ENCODE peak calls at places on chromosome 2, in seven cellular contexts. One of them, this sample, is unnamed.

GRCh38 chr2:227822416-227823003 is 8.9 kb downstream of the CCL20 start:
- DNase-seq in lower lobe of right lung: no peak
- DNase-seq in endothelial cell of umbilical vein: no peak
- DNase-seq in AG04450: no peak
- DNase-seq in brain microvascular endothelial cell: no peak
- DNase-seq in astrocyte: peak
- DNase-seq in HCT116: no peak
- DNase-seq in this sample: no peak

GRCh38 chr2:197839327-197839726 is 34.9 kb downstream of the PLCL1 start:
- DNase-seq in endothelial cell of umbilical vein: no peak
- DNase-seq in AG04450: no peak
- DNase-seq in brain microvascular endothelial cell: no peak
- DNase-seq in HCT116: no peak
- DNase-seq in astrocyte: no peak
- DNase-seq in lower lobe of right lung: no peak
- DNase-seq in this sample: no peak

GRCh38 chr2:199703199-199703598 is 147.8 kb downstream of the FTCDNL1 start:
- DNase-seq in HCT116: no peak
- DNase-seq in brain microvascular endothelial cell: no peak
- DNase-seq in AG04450: no peak
- DNase-seq in lower lobe of right lung: no peak
- DNase-seq in endothelial cell of umbilical vein: no peak
- DNase-seq in astrocyte: no peak
- DNase-seq in this sample: no peak

GRCh38 chr2:166560022-166560421 is 66.0 kb upstream of the SCN7A start:
- DNase-seq in brain microvascular endothelial cell: no peak
- DNase-seq in astrocyte: no peak
- DNase-seq in lower lobe of right lung: no peak
- DNase-seq in AG04450: no peak
- DNase-seq in endothelial cell of umbilical vein: no peak
- DNase-seq in HCT116: no peak
- DNase-seq in this sample: no peak

GRCh38 chr2:153519260-153519875 is 40.8 kb upstream of the RPRM start:
- DNase-seq in astrocyte: peak
- DNase-seq in lower lobe of right lung: no peak
- DNase-seq in AG04450: peak
- DNase-seq in brain microvascular endothelial cell: peak
- DNase-seq in HCT116: peak
- DNase-seq in endothelial cell of umbilical vein: peak
- DNase-seq in this sample: no peak

GRCh38 chr2:127659408-127660290 is 13.7 kb downstream of the GPR17 start:
- DNase-seq in lower lobe of right lung: peak
- DNase-seq in HCT116: no peak
- DNase-seq in endothelial cell of umbilical vein: peak
- DNase-seq in astrocyte: no peak
- DNase-seq in brain microvascular endothelial cell: no peak
- DNase-seq in AG04450: no peak
- DNase-seq in this sample: peak

GRCh38 chr2:223050188-223050587 is 1.8 kb upstream of the KCNE4 start:
- DNase-seq in lower lobe of right lung: no peak
- DNase-seq in brain microvascular endothelial cell: no peak
- DNase-seq in endothelial cell of umbilical vein: no peak
- DNase-seq in AG04450: no peak
- DNase-seq in astrocyte: no peak
- DNase-seq in HCT116: no peak
- DNase-seq in this sample: peak

GRCh38 chr2:46309052-46309953 is 12.1 kb downstream of the EPAS1 start:
- DNase-seq in endothelial cell of umbilical vein: no peak
- DNase-seq in lower lobe of right lung: no peak
- DNase-seq in brain microvascular endothelial cell: no peak
- DNase-seq in HCT116: no peak
- DNase-seq in AG04450: no peak
- DNase-seq in astrocyte: no peak
- DNase-seq in this sample: no peak

GRCh38 chr2:237359894-237360780 is 53.8 kb downstream of the COL6A3 start:
- DNase-seq in brain microvascular endothelial cell: no peak
- DNase-seq in lower lobe of right lung: no peak
- DNase-seq in HCT116: no peak
- DNase-seq in AG04450: no peak
- DNase-seq in astrocyte: no peak
- DNase-seq in endothelial cell of umbilical vein: no peak
- DNase-seq in this sample: no peak

GRCh38 chr2:45974762-45975408 is 322.3 kb upstream of the EPAS1 start:
- DNase-seq in endothelial cell of umbilical vein: no peak
- DNase-seq in HCT116: no peak
- DNase-seq in astrocyte: no peak
- DNase-seq in brain microvascular endothelial cell: no peak
- DNase-seq in lower lobe of right lung: no peak
- DNase-seq in AG04450: no peak
- DNase-seq in this sample: no peak

GRCh38 chr2:146927080-146927714 is 917.6 kb upstream of the ACVR2A start:
- DNase-seq in endothelial cell of umbilical vein: peak
- DNase-seq in brain microvascular endothelial cell: peak
- DNase-seq in AG04450: no peak
- DNase-seq in astrocyte: peak
- DNase-seq in lower lobe of right lung: peak
- DNase-seq in HCT116: peak
- DNase-seq in this sample: peak
- TF ChIP-seq CTCF in endothelial cell of umbilical vein: peak
- TF ChIP-seq CTCF in brain microvascular endothelial cell: peak
- TF ChIP-seq CTCF in AG04450: peak
- TF ChIP-seq CTCF in astrocyte: peak
- TF ChIP-seq CTCF in lower lobe of right lung: peak
- TF ChIP-seq CTCF in HCT116: peak
- TF ChIP-seq CTCF in this sample: peak

GRCh38 chr2:52542297-52542696 is 1225.3 kb upstream of the CHAC2 start:
- DNase-seq in astrocyte: no peak
- DNase-seq in brain microvascular endothelial cell: no peak
- DNase-seq in HCT116: no peak
- DNase-seq in endothelial cell of umbilical vein: no peak
- DNase-seq in AG04450: no peak
- DNase-seq in lower lobe of right lung: no peak
- DNase-seq in this sample: no peak

GRCh38 chr2:52539026-52539964 is 1228.3 kb upstream of the CHAC2 start:
- DNase-seq in endothelial cell of umbilical vein: no peak
- DNase-seq in astrocyte: no peak
- DNase-seq in brain microvascular endothelial cell: no peak
- DNase-seq in AG04450: peak
- DNase-seq in HCT116: no peak
- DNase-seq in lower lobe of right lung: no peak
- DNase-seq in this sample: no peak

GRCh38 chr2:52532956-52533355 is 1234.6 kb upstream of the CHAC2 start:
- DNase-seq in endothelial cell of umbilical vein: no peak
- DNase-seq in brain microvascular endothelial cell: no peak
- DNase-seq in HCT116: no peak
- DNase-seq in lower lobe of right lung: no peak
- DNase-seq in AG04450: no peak
- DNase-seq in astrocyte: no peak
- DNase-seq in this sample: no peak

GRCh38 chr2:52536929-52537460 is 1230.6 kb upstream of the CHAC2 start:
- DNase-seq in brain microvascular endothelial cell: peak
- DNase-seq in AG04450: no peak
- DNase-seq in HCT116: no peak
- DNase-seq in endothelial cell of umbilical vein: no peak
- DNase-seq in astrocyte: no peak
- DNase-seq in lower lobe of right lung: no peak
- DNase-seq in this sample: no peak

GRCh38 chr2:52537588-52537987 is 1230.0 kb upstream of the CHAC2 start:
- DNase-seq in endothelial cell of umbilical vein: no peak
- DNase-seq in AG04450: no peak
- DNase-seq in astrocyte: no peak
- DNase-seq in HCT116: no peak
- DNase-seq in brain microvascular endothelial cell: no peak
- DNase-seq in lower lobe of right lung: no peak
- DNase-seq in this sample: no peak
- H3K27ac ChIP-seq in endothelial cell of umbilical vein: no peak
- H3K27ac ChIP-seq in AG04450: no peak
- H3K27ac ChIP-seq in astrocyte: no peak
- H3K27ac ChIP-seq in HCT116: no peak
- H3K27ac ChIP-seq in brain microvascular endothelial cell: peak
- H3K27ac ChIP-seq in lower lobe of right lung: no peak
- H3K27ac ChIP-seq in this sample: no peak

GRCh38 chr2:71064754-71065621 is 3.5 kb upstream of the NAGK start:
- DNase-seq in HCT116: no peak
- DNase-seq in astrocyte: no peak
- DNase-seq in AG04450: no peak
- DNase-seq in lower lobe of right lung: no peak
- DNase-seq in endothelial cell of umbilical vein: no peak
- DNase-seq in brain microvascular endothelial cell: no peak
- DNase-seq in this sample: no peak

GRCh38 chr2:71068218-71069035 is at the start of gene NAGK:
- DNase-seq in lower lobe of right lung: peak
- DNase-seq in endothelial cell of umbilical vein: peak
- DNase-seq in HCT116: peak
- DNase-seq in brain microvascular endothelial cell: peak
- DNase-seq in astrocyte: peak
- DNase-seq in AG04450: peak
- DNase-seq in this sample: peak

GRCh38 chr2:71067567-71068217 is 756 bp upstream of the NAGK start:
- DNase-seq in AG04450: no peak
- DNase-seq in HCT116: no peak
- DNase-seq in brain microvascular endothelial cell: no peak
- DNase-seq in lower lobe of right lung: no peak
- DNase-seq in astrocyte: no peak
- DNase-seq in endothelial cell of umbilical vein: no peak
- DNase-seq in this sample: peak

GRCh38 chr2:71069376-71069775 is 928 bp downstream of the NAGK start:
- DNase-seq in astrocyte: peak
- DNase-seq in AG04450: no peak
- DNase-seq in brain microvascular endothelial cell: peak
- DNase-seq in endothelial cell of umbilical vein: peak
- DNase-seq in HCT116: no peak
- DNase-seq in lower lobe of right lung: no peak
- DNase-seq in this sample: peak

GRCh38 chr2:71066856-71067255 is 1.6 kb upstream of the NAGK start:
- DNase-seq in brain microvascular endothelial cell: no peak
- DNase-seq in astrocyte: no peak
- DNase-seq in HCT116: no peak
- DNase-seq in lower lobe of right lung: no peak
- DNase-seq in AG04450: no peak
- DNase-seq in endothelial cell of umbilical vein: no peak
- DNase-seq in this sample: peak
- H3K4me3 ChIP-seq in brain microvascular endothelial cell: no peak
- H3K4me3 ChIP-seq in astrocyte: no peak
- H3K4me3 ChIP-seq in HCT116: no peak
- H3K4me3 ChIP-seq in lower lobe of right lung: no peak
- H3K4me3 ChIP-seq in AG04450: no peak
- H3K4me3 ChIP-seq in endothelial cell of umbilical vein: no peak
- H3K4me3 ChIP-seq in this sample: no peak

GRCh38 chr2:221640686-221641085 is 68.6 kb upstream of the EPHA4 start:
- DNase-seq in endothelial cell of umbilical vein: no peak
- DNase-seq in brain microvascular endothelial cell: no peak
- DNase-seq in HCT116: no peak
- DNase-seq in lower lobe of right lung: no peak
- DNase-seq in astrocyte: no peak
- DNase-seq in AG04450: no peak
- DNase-seq in this sample: no peak

GRCh38 chr2:221641181-221641871 is 69.2 kb upstream of the EPHA4 start:
- DNase-seq in astrocyte: peak
- DNase-seq in lower lobe of right lung: peak
- DNase-seq in AG04450: no peak
- DNase-seq in endothelial cell of umbilical vein: peak
- DNase-seq in brain microvascular endothelial cell: peak
- DNase-seq in HCT116: no peak
- DNase-seq in this sample: no peak

DNA sequence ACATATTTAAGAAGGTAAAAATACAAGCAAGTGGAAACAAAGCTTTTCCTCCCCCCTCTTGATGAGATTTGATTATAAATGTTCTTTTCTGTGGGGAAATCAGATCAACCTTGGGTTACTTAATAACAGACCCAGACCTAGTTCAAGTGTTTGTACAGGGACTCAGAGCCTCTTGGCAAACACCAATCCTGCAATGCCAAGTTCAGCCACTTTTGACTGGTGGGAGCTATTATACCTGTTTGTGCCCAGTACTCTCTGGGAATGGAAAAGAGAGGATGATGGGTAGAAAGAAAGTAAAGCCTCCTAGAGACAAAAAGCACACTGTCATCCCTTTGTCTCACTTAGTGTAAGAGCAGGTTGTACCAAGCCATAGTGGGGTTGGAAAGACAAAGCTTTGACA is 63.8 kb upstream of the EPHA4 start:
- DNase-seq in astrocyte: no peak
- DNase-seq in lower lobe of right lung: no peak
- DNase-seq in AG04450: no peak
- DNase-seq in brain microvascular endothelial cell: no peak
- DNase-seq in HCT116: peak
- DNase-seq in endothelial cell of umbilical vein: no peak
- DNase-seq in this sample: no peak
- TF ChIP-seq CTCF in astrocyte: no peak
- TF ChIP-seq CTCF in lower lobe of right lung: peak
- TF ChIP-seq CTCF in AG04450: no peak
- TF ChIP-seq CTCF in brain microvascular endothelial cell: no peak
- TF ChIP-seq CTCF in HCT116: peak
- TF ChIP-seq CTCF in endothelial cell of umbilical vein: peak
- TF ChIP-seq CTCF in this sample: no peak

GRCh38 chr2:30776831-30777652 is 30.2 kb downstream of the CAPN13 start:
- DNase-seq in endothelial cell of umbilical vein: no peak
- DNase-seq in lower lobe of right lung: no peak
- DNase-seq in brain microvascular endothelial cell: no peak
- DNase-seq in HCT116: no peak
- DNase-seq in astrocyte: no peak
- DNase-seq in AG04450: no peak
- DNase-seq in this sample: no peak
- H3K27ac ChIP-seq in endothelial cell of umbilical vein: no peak
- H3K27ac ChIP-seq in lower lobe of right lung: no peak
- H3K27ac ChIP-seq in brain microvascular endothelial cell: no peak
- H3K27ac ChIP-seq in HCT116: no peak
- H3K27ac ChIP-seq in astrocyte: no peak
- H3K27ac ChIP-seq in AG04450: no peak
- H3K27ac ChIP-seq in this sample: no peak

DNA sequence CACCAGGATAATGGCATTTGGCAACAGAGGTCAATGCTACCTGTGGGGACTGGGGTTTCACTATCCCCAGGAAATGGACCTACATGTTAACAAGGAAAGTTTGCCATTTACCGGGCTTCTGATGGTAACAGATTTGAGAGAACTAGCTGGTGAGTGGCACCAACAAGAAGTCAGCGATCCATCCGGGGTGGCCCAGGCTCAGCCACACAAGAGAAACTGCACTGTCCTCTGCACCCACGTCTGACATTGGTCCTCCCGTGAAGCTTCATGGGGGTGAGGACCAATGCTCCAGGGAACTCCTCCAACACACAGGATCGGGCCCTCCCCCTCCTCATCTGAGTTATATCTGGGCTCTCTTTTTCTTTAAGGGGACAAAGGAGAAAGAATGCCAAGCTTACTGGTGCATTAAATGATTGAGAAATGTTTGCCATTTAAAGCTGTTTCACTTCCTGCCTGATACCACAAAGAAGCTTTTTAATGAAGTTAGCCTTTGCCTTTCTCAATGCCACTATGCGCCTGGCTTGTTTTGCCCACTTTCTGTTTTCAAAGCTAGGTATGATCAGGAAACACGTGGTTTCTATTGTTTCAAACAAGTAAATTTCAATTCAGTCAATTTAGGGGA is 204.2 kb upstream of the ID2 start:
- DNase-seq in brain microvascular endothelial cell: no peak
- DNase-seq in astrocyte: no peak
- DNase-seq in AG04450: no peak
- DNase-seq in endothelial cell of umbilical vein: no peak
- DNase-seq in HCT116: no peak
- DNase-seq in lower lobe of right lung: peak
- DNase-seq in this sample: peak
- H3K4me3 ChIP-seq in brain microvascular endothelial cell: no peak
- H3K4me3 ChIP-seq in astrocyte: no peak
- H3K4me3 ChIP-seq in AG04450: no peak
- H3K4me3 ChIP-seq in endothelial cell of umbilical vein: no peak
- H3K4me3 ChIP-seq in HCT116: no peak
- H3K4me3 ChIP-seq in lower lobe of right lung: no peak
- H3K4me3 ChIP-seq in this sample: no peak

GRCh38 chr2:81901017-81901416 is 1596.5 kb upstream of the LRRTM1 start:
- DNase-seq in lower lobe of right lung: no peak
- DNase-seq in HCT116: no peak
- DNase-seq in AG04450: no peak
- DNase-seq in astrocyte: no peak
- DNase-seq in endothelial cell of umbilical vein: no peak
- DNase-seq in brain microvascular endothelial cell: no peak
- DNase-seq in this sample: no peak
- TF ChIP-seq CTCF in lower lobe of right lung: no peak
- TF ChIP-seq CTCF in HCT116: peak
- TF ChIP-seq CTCF in AG04450: peak
- TF ChIP-seq CTCF in astrocyte: no peak
- TF ChIP-seq CTCF in endothelial cell of umbilical vein: no peak
- TF ChIP-seq CTCF in brain microvascular endothelial cell: peak
- TF ChIP-seq CTCF in this sample: no peak

This sample was measured in sigmoid colon.